ENCODE peak calls at places on chromosomes 6 and 20, in eight cellular contexts. One of them, this sample, is unnamed.

GRCh38 chr6:31901415-31901952 is 402 bp downstream of the ZBTB12 start:
- DNase-seq in left ventricle myocardium inferior: peak
- DNase-seq in colonic mucosa: peak
- DNase-seq in PC-9: peak
- DNase-seq in kidney: peak
- DNase-seq in GM23338: peak
- DNase-seq in ovary: peak
- DNase-seq in fibroblast of mammary gland: peak
- DNase-seq in this sample: no peak

GRCh38 chr6:38802497-38802896 is 87.4 kb downstream of the DNAH8 start:
- DNase-seq in left ventricle myocardium inferior: no peak
- DNase-seq in colonic mucosa: no peak
- DNase-seq in PC-9: no peak
- DNase-seq in kidney: no peak
- DNase-seq in GM23338: no peak
- DNase-seq in ovary: no peak
- DNase-seq in fibroblast of mammary gland: no peak
- DNase-seq in this sample: no peak

GRCh38 chr6:90003069-90003800 is 109.0 kb downstream of the GJA10 start:
- DNase-seq in left ventricle myocardium inferior: no peak
- DNase-seq in colonic mucosa: no peak
- DNase-seq in PC-9: peak
- DNase-seq in kidney: no peak
- DNase-seq in GM23338: no peak
- DNase-seq in ovary: no peak
- DNase-seq in fibroblast of mammary gland: no peak
- DNase-seq in this sample: no peak

GRCh38 chr6:139996253-139996834 is 621.9 kb upstream of the CITED2 start:
- DNase-seq in left ventricle myocardium inferior: no peak
- DNase-seq in colonic mucosa: no peak
- DNase-seq in PC-9: no peak
- DNase-seq in kidney: no peak
- DNase-seq in GM23338: peak
- DNase-seq in ovary: no peak
- DNase-seq in fibroblast of mammary gland: no peak
- DNase-seq in this sample: no peak

GRCh38 chr6:13500264-13500663 is 12.9 kb upstream of the GFOD1 start:
- DNase-seq in left ventricle myocardium inferior: no peak
- DNase-seq in colonic mucosa: no peak
- DNase-seq in PC-9: no peak
- DNase-seq in kidney: no peak
- DNase-seq in GM23338: no peak
- DNase-seq in ovary: no peak
- DNase-seq in fibroblast of mammary gland: no peak
- DNase-seq in this sample: no peak

GRCh38 chr6:157022022-157022740 is 245.0 kb downstream of the ARID1B start:
- DNase-seq in left ventricle myocardium inferior: peak
- DNase-seq in colonic mucosa: peak
- DNase-seq in PC-9: peak
- DNase-seq in kidney: peak
- DNase-seq in GM23338: peak
- DNase-seq in ovary: peak
- DNase-seq in fibroblast of mammary gland: peak
- DNase-seq in this sample: peak

GRCh38 chr20:38579219-38579618 is 1.8 kb upstream of the ADIG start:
- DNase-seq in left ventricle myocardium inferior: peak
- DNase-seq in colonic mucosa: no peak
- DNase-seq in PC-9: no peak
- DNase-seq in kidney: peak
- DNase-seq in GM23338: no peak
- DNase-seq in ovary: no peak
- DNase-seq in fibroblast of mammary gland: peak
- DNase-seq in this sample: no peak

GRCh38 chr6:159089443-159089842 is 44.7 kb upstream of the TAGAP start:
- DNase-seq in left ventricle myocardium inferior: no peak
- DNase-seq in colonic mucosa: peak
- DNase-seq in PC-9: no peak
- DNase-seq in kidney: no peak
- DNase-seq in GM23338: no peak
- DNase-seq in ovary: no peak
- DNase-seq in fibroblast of mammary gland: no peak
- DNase-seq in this sample: no peak

GRCh38 chr20:24761220-24762065 is 187.6 kb upstream of the CST7 start:
- DNase-seq in left ventricle myocardium inferior: no peak
- DNase-seq in colonic mucosa: no peak
- DNase-seq in PC-9: no peak
- DNase-seq in kidney: no peak
- DNase-seq in GM23338: no peak
- DNase-seq in ovary: peak
- DNase-seq in fibroblast of mammary gland: no peak
- DNase-seq in this sample: no peak

GRCh38 chr6:160991411-160992322 is at the start of gene MAP3K4:
- DNase-seq in left ventricle myocardium inferior: peak
- DNase-seq in colonic mucosa: peak
- DNase-seq in PC-9: peak
- DNase-seq in kidney: peak
- DNase-seq in GM23338: peak
- DNase-seq in ovary: peak
- DNase-seq in fibroblast of mammary gland: peak
- DNase-seq in this sample: peak

GRCh38 chr6:16206595-16207037 is 31.8 kb upstream of the GMPR start:
- DNase-seq in left ventricle myocardium inferior: no peak
- DNase-seq in colonic mucosa: peak
- DNase-seq in PC-9: peak
- DNase-seq in kidney: no peak
- DNase-seq in GM23338: peak
- DNase-seq in ovary: peak
- DNase-seq in fibroblast of mammary gland: peak
- DNase-seq in this sample: peak

GRCh38 chr6:29451471-29452193 is 5.2 kb downstream of the OR11A1 start:
- DNase-seq in left ventricle myocardium inferior: no peak
- DNase-seq in colonic mucosa: no peak
- DNase-seq in PC-9: no peak
- DNase-seq in kidney: no peak
- DNase-seq in GM23338: no peak
- DNase-seq in ovary: no peak
- DNase-seq in fibroblast of mammary gland: no peak
- DNase-seq in this sample: no peak

GRCh38 chr6:109315331-109316129 is 66.7 kb downstream of the CD164 start:
- DNase-seq in left ventricle myocardium inferior: no peak
- DNase-seq in colonic mucosa: no peak
- DNase-seq in PC-9: no peak
- DNase-seq in kidney: no peak
- DNase-seq in GM23338: no peak
- DNase-seq in ovary: no peak
- DNase-seq in fibroblast of mammary gland: no peak
- DNase-seq in this sample: no peak

GRCh38 chr6:35203152-35203670 is 10.5 kb upstream of the SCUBE3 start:
- DNase-seq in left ventricle myocardium inferior: no peak
- DNase-seq in colonic mucosa: no peak
- DNase-seq in PC-9: no peak
- DNase-seq in kidney: no peak
- DNase-seq in GM23338: no peak
- DNase-seq in ovary: no peak
- DNase-seq in fibroblast of mammary gland: no peak
- DNase-seq in this sample: no peak

DNA sequence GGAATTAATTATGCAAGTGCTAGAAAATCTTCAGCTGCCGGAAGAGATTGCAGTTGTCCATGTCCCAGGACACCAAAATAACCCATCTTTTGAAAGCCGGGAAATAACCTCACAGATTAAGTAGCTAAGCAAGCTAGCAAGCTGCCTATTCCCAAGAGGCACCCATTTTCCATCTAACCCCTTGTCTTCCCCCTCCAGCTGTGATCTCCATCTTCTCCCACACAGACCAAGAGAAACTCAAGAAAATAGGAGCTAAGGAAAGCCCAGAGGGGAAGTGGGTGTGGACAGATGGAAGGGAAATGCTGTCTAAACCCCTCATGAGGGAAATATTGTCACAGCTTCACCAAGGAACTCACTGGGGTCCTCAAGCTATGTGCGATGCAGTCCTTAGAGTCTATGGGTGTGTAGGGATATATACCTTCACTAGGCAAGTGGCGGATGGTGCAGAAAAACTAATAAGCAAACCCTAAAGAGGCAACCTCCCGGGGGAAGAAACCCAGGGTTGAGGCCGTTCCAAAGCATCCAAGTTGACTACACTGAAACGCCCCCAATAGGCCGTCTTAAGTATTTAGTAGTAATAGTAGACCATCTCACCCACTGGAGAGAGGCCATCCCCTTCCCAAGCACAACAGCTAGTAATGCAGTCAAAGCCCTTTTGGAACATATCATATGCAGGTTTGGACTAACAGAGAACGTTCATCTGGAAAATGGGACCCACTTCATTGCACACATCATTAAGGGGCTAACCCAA is 64.2 kb upstream of the PRSS16 start:
- DNase-seq in left ventricle myocardium inferior: no peak
- DNase-seq in colonic mucosa: no peak
- DNase-seq in PC-9: no peak
- DNase-seq in kidney: no peak
- DNase-seq in GM23338: peak
- DNase-seq in ovary: no peak
- DNase-seq in fibroblast of mammary gland: no peak
- DNase-seq in this sample: no peak
- TF ChIP-seq CTCF in left ventricle myocardium inferior: no peak
- TF ChIP-seq CTCF in colonic mucosa: no peak
- TF ChIP-seq CTCF in PC-9: no peak
- TF ChIP-seq CTCF in kidney: no peak
- TF ChIP-seq CTCF in GM23338: peak
- TF ChIP-seq CTCF in ovary: no peak
- TF ChIP-seq CTCF in fibroblast of mammary gland: no peak
- TF ChIP-seq CTCF in this sample: no peak

DNA sequence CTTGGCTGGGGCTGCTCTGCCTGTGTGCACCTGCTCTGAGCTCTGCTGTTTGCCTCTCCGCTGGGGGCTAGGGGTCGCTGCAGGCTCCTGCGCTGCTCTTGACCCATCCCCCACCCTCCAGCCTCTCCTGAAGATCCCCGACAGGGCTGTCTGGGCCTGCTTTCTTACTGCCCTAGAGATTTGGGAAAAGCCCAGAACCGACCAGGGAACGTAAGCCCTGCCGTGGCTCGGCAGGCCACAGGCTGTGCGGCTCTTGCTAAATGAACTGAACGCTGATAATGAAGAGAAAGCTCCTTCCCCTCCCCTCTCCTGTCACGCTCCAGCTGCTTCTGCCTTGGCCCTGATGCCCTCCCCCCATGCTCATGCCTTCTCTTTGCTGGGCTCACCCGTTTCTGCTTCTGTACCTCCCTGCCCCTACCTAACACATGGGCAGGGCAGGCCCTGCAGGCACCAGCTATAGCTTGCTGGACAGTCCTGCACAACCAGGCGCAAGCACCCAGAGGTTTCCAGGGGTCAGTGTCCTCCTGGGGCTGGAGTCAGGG is 32.0 kb upstream of the PCMTD2 start:
- DNase-seq in left ventricle myocardium inferior: peak
- DNase-seq in colonic mucosa: no peak
- DNase-seq in PC-9: no peak
- DNase-seq in kidney: no peak
- DNase-seq in GM23338: peak
- DNase-seq in ovary: peak
- DNase-seq in fibroblast of mammary gland: peak
- DNase-seq in this sample: peak
- TF ChIP-seq CTCF in left ventricle myocardium inferior: peak
- TF ChIP-seq CTCF in colonic mucosa: no peak
- TF ChIP-seq CTCF in PC-9: no peak
- TF ChIP-seq CTCF in kidney: peak
- TF ChIP-seq CTCF in GM23338: peak
- TF ChIP-seq CTCF in ovary: no peak
- TF ChIP-seq CTCF in fibroblast of mammary gland: no peak
- TF ChIP-seq CTCF in this sample: peak

GRCh38 chr6:18302561-18303439 is 38.5 kb upstream of the DEK start:
- DNase-seq in left ventricle myocardium inferior: no peak
- DNase-seq in colonic mucosa: no peak
- DNase-seq in PC-9: no peak
- DNase-seq in kidney: no peak
- DNase-seq in GM23338: peak
- DNase-seq in ovary: no peak
- DNase-seq in fibroblast of mammary gland: peak
- DNase-seq in this sample: no peak
- TF ChIP-seq CTCF in left ventricle myocardium inferior: peak
- TF ChIP-seq CTCF in colonic mucosa: no peak
- TF ChIP-seq CTCF in PC-9: no peak
- TF ChIP-seq CTCF in kidney: no peak
- TF ChIP-seq CTCF in GM23338: peak
- TF ChIP-seq CTCF in ovary: no peak
- TF ChIP-seq CTCF in fibroblast of mammary gland: peak
- TF ChIP-seq CTCF in this sample: peak

GRCh38 chr6:41572613-41573012 is 26.4 kb downstream of the FOXP4 start:
- DNase-seq in left ventricle myocardium inferior: no peak
- DNase-seq in colonic mucosa: no peak
- DNase-seq in PC-9: no peak
- DNase-seq in kidney: no peak
- DNase-seq in GM23338: no peak
- DNase-seq in ovary: no peak
- DNase-seq in fibroblast of mammary gland: no peak
- DNase-seq in this sample: no peak
- TF ChIP-seq CTCF in left ventricle myocardium inferior: no peak
- TF ChIP-seq CTCF in colonic mucosa: no peak
- TF ChIP-seq CTCF in PC-9: no peak
- TF ChIP-seq CTCF in kidney: no peak
- TF ChIP-seq CTCF in GM23338: no peak
- TF ChIP-seq CTCF in ovary: no peak
- TF ChIP-seq CTCF in fibroblast of mammary gland: no peak
- TF ChIP-seq CTCF in this sample: no peak

GRCh38 chr6:118735320-118735719 is 83.9 kb upstream of the CEP85L start:
- DNase-seq in left ventricle myocardium inferior: no peak
- DNase-seq in colonic mucosa: no peak
- DNase-seq in PC-9: no peak
- DNase-seq in kidney: no peak
- DNase-seq in GM23338: peak
- DNase-seq in ovary: no peak
- DNase-seq in fibroblast of mammary gland: peak
- DNase-seq in this sample: no peak
- TF ChIP-seq CTCF in left ventricle myocardium inferior: peak
- TF ChIP-seq CTCF in colonic mucosa: no peak
- TF ChIP-seq CTCF in PC-9: no peak
- TF ChIP-seq CTCF in kidney: no peak
- TF ChIP-seq CTCF in GM23338: peak
- TF ChIP-seq CTCF in ovary: no peak
- TF ChIP-seq CTCF in fibroblast of mammary gland: peak
- TF ChIP-seq CTCF in this sample: no peak

This sample was measured in neural crest cell.